ENCODE peak calls at places on chromosomes 1 and 21, in six cellular contexts. J is GM12878, B is H1, N is HepG2, W is K562, P is NT2/D1. U is an unnamed sample.

GRCh38 chr1:31376374-31377134 is 3.7 kb upstream of the FABP3 start:
- DNase-seq in J (no peak), B (no peak), N (peak; percentile 32), W (peak; percentile 56), P (peak; percentile 63), U (no peak)

GRCh38 chr1:38029725-38030511 is 16.7 kb downstream of the POU3F1 start:
- DNase-seq in J (peak; percentile 75), B (no peak), N (no peak), W (no peak), P (peak; percentile 71), U (no peak)

GRCh38 chr1:93349231-93350135 is 3.8 kb downstream of the DR1 start:
- DNase-seq in J (no peak), B (no peak), N (peak; percentile 11), W (no peak), P (no peak), U (no peak)

GRCh38 chr1:99748419-99748818 is 18.0 kb downstream of the FRRS1 start:
- DNase-seq in J (no peak), B (no peak), N (peak; percentile 72), W (no peak), P (no peak), U (peak; percentile 13)

GRCh38 chr21:41397416-41397815 is 28.6 kb upstream of the MX1 start:
- DNase-seq in J (no peak), B (no peak), N (no peak), W (no peak), P (no peak), U (no peak)

GRCh38 chr1:19759740-19760089 is 40.0 kb downstream of the TMCO4 start:
- DNase-seq in J (no peak), B (no peak), N (peak; percentile 58), W (no peak), P (no peak), U (peak; percentile 35)

GRCh38 chr1:100895540-100896480 is at the start of gene SLC30A7:
- DNase-seq in J (peak; percentile 57), B (peak; percentile 65), N (peak; percentile 84), W (peak; percentile 89), P (peak; percentile 85), U (peak; percentile 68)

GRCh38 chr1:38527373-38527966 is 332.1 kb downstream of the RRAGC start:
- DNase-seq in J (peak; percentile 83), B (no peak), N (no peak), W (peak; percentile 61), P (no peak), U (peak; percentile 37)

GRCh38 chr1:152658649-152659048 is 4.5 kb upstream of the LCE2D start:
- DNase-seq in J (no peak), B (no peak), N (peak; percentile 16), W (no peak), P (no peak), U (no peak)

GRCh38 chr1:156865865-156866678 is 5.4 kb downstream of the NTRK1 start:
- DNase-seq in J (no peak), B (no peak), N (no peak), W (peak; percentile 72), P (no peak), U (no peak)

GRCh38 chr1:76868154-76868882 is 1.0 kb downstream of the ST6GALNAC5 start:
- DNase-seq in J (no peak), B (no peak), N (no peak), W (no peak), P (peak; percentile 72), U (no peak)

GRCh38 chr1:181818459-181818858 is 243.1 kb downstream of the ZNF648 start:
- DNase-seq in J (no peak), B (no peak), N (no peak), W (no peak), P (no peak), U (no peak)

GRCh38 chr1:12495725-12496124 is 122.3 kb downstream of the DHRS3 start:
- DNase-seq in J (no peak), B (no peak), N (no peak), W (peak; percentile 74), P (no peak), U (no peak)

GRCh38 chr1:113792986-113793385 is 19.3 kb downstream of the RSBN1 start:
- DNase-seq in J (no peak), B (no peak), N (no peak), W (no peak), P (no peak), U (no peak)

GRCh38 chr1:235326719-235327558 is 1.0 kb downstream of the ARID4B start:
- DNase-seq in J (peak; percentile 32), B (no peak), N (peak; percentile 21), W (peak; percentile 72), P (peak; percentile 13), U (no peak)

GRCh38 chr1:91428182-91428798 is 23.7 kb upstream of the HFM1 start:
- DNase-seq in J (no peak), B (no peak), N (no peak), W (no peak), P (peak; percentile 38), U (no peak)

GRCh38 chr1:176745945-176746344 is 283.0 kb downstream of the PAPPA2 start:
- DNase-seq in J (no peak), B (no peak), N (peak; percentile 4), W (no peak), P (no peak), U (no peak)
- TF ChIP-seq ZNF274 in J (no peak), B (no peak), N (no peak), W (no peak), P (no peak), U (no peak)

GRCh38 chr1:150148834-150149489 is 754 bp upstream of the PLEKHO1 start:
- DNase-seq in J (no peak), B (no peak), N (no peak), W (no peak), P (no peak), U (no peak)
- TF ChIP-seq ZNF274 in J (no peak), B (no peak), N (no peak), W (no peak), P (no peak), U (no peak)

GRCh38 chr1:224173523-224173922 is 9.5 kb upstream of the DEGS1 start:
- DNase-seq in J (no peak), B (no peak), N (no peak), W (no peak), P (no peak), U (no peak)

GRCh38 chr1:224169876-224170275 is 13.2 kb upstream of the DEGS1 start:
- DNase-seq in J (no peak), B (no peak), N (no peak), W (no peak), P (no peak), U (no peak)

GRCh38 chr1:224170748-224171478 is 12.1 kb upstream of the DEGS1 start:
- DNase-seq in J (no peak), B (no peak), N (peak; percentile 13), W (no peak), P (no peak), U (no peak)

GRCh38 chr1:224172229-224172628 is 10.8 kb upstream of the DEGS1 start:
- DNase-seq in J (no peak), B (no peak), N (no peak), W (no peak), P (no peak), U (no peak)

GRCh38 chr1:224168859-224169380 is 14.1 kb upstream of the DEGS1 start:
- DNase-seq in J (peak; percentile 90), B (no peak), N (peak; percentile 46), W (no peak), P (no peak), U (no peak)
- TF ChIP-seq ZNF274 in J (no peak), B (no peak), N (no peak), W (no peak), P (no peak), U (no peak)

DNA sequence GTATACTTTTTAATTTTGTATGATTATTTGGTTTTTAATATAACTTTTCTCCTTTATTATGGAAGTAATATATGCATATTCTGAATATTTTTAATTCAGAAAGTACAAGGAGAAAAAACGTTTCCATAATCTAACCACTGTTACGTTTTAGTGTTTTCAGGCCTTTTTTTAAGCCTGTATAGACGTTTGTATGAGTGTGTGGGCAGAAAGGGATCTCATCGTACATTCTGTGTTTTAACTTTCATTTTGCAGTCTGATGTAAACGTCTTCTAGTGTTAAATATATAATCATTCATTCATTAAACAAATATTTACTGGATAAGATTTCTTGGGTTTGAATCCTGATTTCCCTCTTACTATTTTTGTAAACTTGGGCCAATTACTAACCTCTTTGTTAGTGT is 38.0 kb upstream of the PLEKHO1 start:
- DNase-seq in J (no peak), B (no peak), N (no peak), W (no peak), P (no peak), U (no peak)
- TF ChIP-seq ZNF274 in J (no peak), B (no peak), N (no peak), W (no peak), P (no peak), U (no peak)

GRCh38 chr1:109201123-109201703 is 12.5 kb upstream of the SARS1 start:
- DNase-seq in J (no peak), B (no peak), N (peak; percentile 49), W (peak; percentile 92), P (peak; percentile 64), U (no peak)
- TF ChIP-seq ZNF274 in J (no peak), B (no peak), N (no peak), W (no peak), P (no peak), U (no peak)

DNA sequence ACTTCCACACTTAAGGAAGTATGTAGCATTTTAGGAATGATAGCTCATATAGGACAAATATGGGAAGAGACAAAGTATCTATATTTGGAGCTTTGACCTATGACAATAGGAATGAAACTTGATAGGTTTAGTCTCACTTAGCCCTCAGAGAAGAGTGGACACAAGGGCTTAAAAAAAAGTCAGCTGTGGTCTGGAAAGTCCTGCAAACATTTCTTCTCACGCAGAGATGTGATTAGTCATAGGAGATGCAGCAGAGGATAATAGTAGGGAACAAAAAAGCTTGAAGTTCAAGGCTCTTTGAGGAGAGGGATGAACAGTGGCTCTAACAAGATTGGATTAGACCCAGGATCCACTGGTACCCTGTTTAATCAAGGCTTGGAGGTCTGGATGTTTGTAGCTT is 14.8 kb upstream of the RNF220 start:
- DNase-seq in J (no peak), B (no peak), N (peak; percentile 78), W (no peak), P (no peak), U (no peak)
- TF ChIP-seq ZNF274 in J (no peak), B (no peak), N (no peak), W (no peak), P (no peak), U (no peak)

U was measured in HCT116.